ENCODE peak calls at places on chromosome 1, in seven cellular contexts. P, Q, W, J, G, I and R are unnamed samples.

GRCh38 chr1:15100369-15101111 is 53.0 kb upstream of the TMEM51 start:
- DNase-seq in P (peak; percentile 76), I (no peak), W (no peak), G (no peak), J (peak; percentile 8), Q (peak; percentile 91), R (no peak)

GRCh38 chr1:163471766-163472165 is 150.0 kb downstream of the NUF2 start:
- DNase-seq in Q (no peak), G (no peak), J (no peak), I (no peak), W (no peak), P (no peak), R (no peak)

GRCh38 chr1:239677362-239677761 is 291.0 kb downstream of the CHRM3 start:
- DNase-seq in I (no peak), J (no peak), W (no peak), Q (no peak), G (no peak), P (no peak), R (no peak)

GRCh38 chr1:6962956-6963915 is 178.0 kb downstream of the CAMTA1 start:
- DNase-seq in P (peak; percentile 99), J (no peak), G (no peak), I (peak; percentile 82), W (peak; percentile 20), Q (peak; percentile 100), R (peak; percentile 46)

GRCh38 chr1:205570796-205571537 is 60.8 kb downstream of the ELK4 start:
- DNase-seq in Q (no peak), P (no peak), W (no peak), J (no peak), G (no peak), I (no peak), R (no peak)

GRCh38 chr1:27530192-27530591 is 40.2 kb upstream of the WASF2 start:
- DNase-seq in J (no peak), I (no peak), P (no peak), Q (no peak), W (no peak), G (no peak), R (no peak)

GRCh38 chr1:51559064-51559500 is 40.0 kb upstream of the EPS15 start:
- DNase-seq in I (no peak), P (no peak), W (no peak), G (no peak), Q (peak; percentile 60), J (no peak), R (no peak)

GRCh38 chr1:185170291-185170848 is 13.4 kb downstream of the SWT1 start:
- DNase-seq in W (peak; percentile 21), Q (peak; percentile 85), J (peak; percentile 34), P (peak; percentile 82), I (no peak), G (no peak), R (no peak)

GRCh38 chr1:183244466-183244865 is 58.4 kb downstream of the LAMC2 start:
- DNase-seq in G (peak; percentile 45), W (peak; percentile 86), Q (no peak), P (no peak), J (no peak), I (peak; percentile 92), R (no peak)

GRCh38 chr1:40184193-40184592 is 23.0 kb downstream of the RLF start:
- DNase-seq in Q (no peak), W (no peak), P (no peak), I (no peak), J (no peak), G (no peak), R (no peak)

GRCh38 chr1:220786337-220787068 is at the start of gene MTARC1:
- DNase-seq in P (peak; percentile 88), I (peak; percentile 83), W (no peak), Q (peak; percentile 94), J (no peak), G (no peak), R (no peak)

DNA sequence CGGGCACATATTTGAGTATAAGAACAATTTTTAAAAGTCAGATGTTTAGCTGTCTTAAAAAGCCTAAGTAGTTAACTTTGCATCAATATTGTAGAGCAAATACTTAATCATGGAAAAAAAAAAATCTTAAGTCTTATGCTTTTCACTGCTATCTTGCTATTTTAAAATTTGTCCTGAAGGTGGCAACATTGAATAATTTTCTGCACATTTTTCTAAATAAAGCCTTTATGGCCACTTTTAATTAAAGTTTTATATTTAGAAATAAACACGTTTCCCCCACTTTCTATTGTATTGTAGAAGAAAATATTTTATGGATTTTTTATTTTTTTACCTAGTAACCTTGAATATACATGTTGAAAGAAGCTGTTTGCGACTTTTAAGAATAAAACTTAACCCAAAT is 198.8 kb downstream of the AMY1C start:
- DNase-seq in P (no peak), I (no peak), G (no peak), J (no peak), Q (no peak), W (no peak), R (no peak)
- TF ChIP-seq CTCF in P (peak; percentile 47), I (peak; percentile 8), G (no peak), J (no peak), Q (peak; percentile 55), W (no peak), R (peak; percentile 37)

GRCh38 chr1:45490623-45491463 is at the start of gene TESK2:
- DNase-seq in J (peak; percentile 99), W (peak; percentile 99), I (peak; percentile 98), P (peak; percentile 98), Q (peak; percentile 99), G (peak; percentile 100), R (peak; percentile 99)
- TF ChIP-seq CTCF in J (no peak), W (no peak), I (no peak), P (no peak), Q (no peak), G (peak; percentile 57), R (no peak)

DNA sequence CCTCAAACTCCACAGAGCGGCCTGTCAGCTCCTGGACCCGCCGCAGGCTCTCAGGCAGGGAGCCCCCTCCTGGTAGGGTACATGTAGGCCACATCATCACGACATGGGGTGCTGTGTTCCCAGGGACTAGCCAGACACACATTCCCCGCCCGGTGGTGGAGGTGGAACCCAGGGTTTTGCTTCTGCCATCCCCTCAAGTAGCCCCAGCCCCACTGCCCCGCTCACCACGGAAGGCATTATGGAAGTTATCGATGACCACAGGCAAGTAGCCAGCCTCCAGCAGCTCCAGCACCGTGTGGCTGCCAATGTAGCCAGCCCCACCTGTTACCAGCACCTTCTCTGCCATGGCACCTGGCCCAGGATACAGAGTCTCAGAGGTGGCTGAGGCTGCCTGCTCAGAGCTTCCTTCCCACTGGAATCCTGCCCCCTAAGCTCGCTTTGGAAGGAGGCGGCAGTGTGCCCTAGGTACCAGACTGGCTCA is 1.9 kb downstream of the GALE start:
- DNase-seq in G (no peak), Q (peak; percentile 70), P (no peak), J (no peak), W (no peak), I (peak; percentile 54), R (no peak)
- TF ChIP-seq CTCF in G (no peak), Q (peak; percentile 59), P (peak; percentile 9), J (peak; percentile 11), W (no peak), I (no peak), R (peak; percentile 31)

DNA sequence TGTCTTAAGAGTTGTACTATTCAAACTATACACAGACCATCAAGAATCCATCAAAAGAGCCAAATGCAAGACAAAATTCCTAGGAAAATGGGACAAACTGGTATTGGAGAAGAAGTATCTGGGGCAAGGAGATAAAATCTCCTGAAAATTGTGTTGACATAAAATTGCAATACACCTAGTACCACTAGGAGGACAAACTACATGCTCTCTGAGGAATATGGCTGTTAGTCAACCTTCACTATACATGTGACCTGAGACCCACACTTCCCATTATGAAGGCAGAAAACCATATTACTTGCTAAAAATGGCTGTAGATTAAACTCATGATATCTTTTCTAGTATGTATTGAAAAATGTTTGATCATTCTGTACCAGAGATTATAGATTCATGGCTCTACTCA is 30.0 kb downstream of the IRF2BP2 start:
- DNase-seq in P (no peak), J (no peak), I (no peak), Q (no peak), W (no peak), G (no peak), R (no peak)
- TF ChIP-seq CTCF in P (peak; percentile 21), J (peak; percentile 16), I (peak; percentile 24), Q (peak; percentile 63), W (no peak), G (no peak), R (peak; percentile 40)

DNA sequence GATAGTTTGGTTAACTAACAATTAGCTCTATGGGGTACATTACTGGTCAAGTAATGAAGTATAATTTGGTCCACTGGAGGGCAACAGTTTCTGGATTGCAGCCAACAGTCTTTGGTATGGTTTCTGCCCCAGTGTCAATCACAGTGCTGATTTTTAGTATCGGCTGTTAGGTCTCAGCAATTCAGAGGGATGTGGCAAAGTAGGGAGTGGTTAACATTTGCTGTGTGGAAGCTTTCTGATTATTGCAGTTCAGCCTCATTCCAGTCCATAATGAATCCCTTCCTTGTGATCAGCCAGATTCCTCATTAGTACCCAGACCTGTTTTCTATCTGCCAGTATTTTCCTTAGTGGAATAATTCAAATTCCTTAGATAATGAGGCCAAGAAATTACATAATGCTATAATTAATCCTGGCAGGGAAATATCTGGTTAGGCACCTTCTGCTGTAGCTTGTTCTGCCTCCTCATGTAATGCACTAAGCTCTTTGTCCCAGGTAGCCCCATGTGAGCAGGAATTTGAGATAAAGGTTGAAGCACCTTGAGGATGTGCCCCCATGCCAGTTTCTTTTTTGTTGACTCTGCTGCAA is 14.0 kb downstream of the F3 start:
- DNase-seq in P (peak; percentile 12), Q (no peak), J (no peak), I (no peak), W (no peak), G (no peak), R (peak; percentile 95)
- TF ChIP-seq CTCF in P (peak; percentile 23), Q (peak; percentile 45), J (peak; percentile 5), I (no peak), W (no peak), G (peak; percentile 27), R (no peak)

GRCh38 chr1:55071477-55071876 is 32.1 kb downstream of the PCSK9 start:
- DNase-seq in P (peak; percentile 76), J (peak; percentile 39), Q (peak; percentile 87), I (no peak), W (no peak), G (no peak), R (no peak)
- TF ChIP-seq CTCF in P (peak; percentile 62), J (peak; percentile 73), Q (peak; percentile 73), I (peak; percentile 5), W (no peak), G (no peak), R (peak; percentile 68)